ENCODE peak calls at places on chromosomes 2 and 18, in four cellular contexts. One of them, this sample, is unnamed.
A peak's percentile ranks its signal among the peaks of the same experiment; 100 is the strongest.

GRCh38 chr2:17594533-17595391 is 54.3 kb downstream of the VSNL1 start:
- DNase-seq in left ventricle myocardium inferior: no peak
- DNase-seq in A172: no peak
- DNase-seq in LoVo: no peak
- DNase-seq in this sample: no peak

GRCh38 chr2:29817846-29818680 is 103.3 kb downstream of the ALK start:
- DNase-seq in left ventricle myocardium inferior: no peak
- DNase-seq in LoVo: no peak
- DNase-seq in A172: no peak
- DNase-seq in this sample: no peak

GRCh38 chr2:209566250-209566649 is 142.4 kb downstream of the MAP2 start:
- DNase-seq in left ventricle myocardium inferior: no peak
- DNase-seq in LoVo: no peak
- DNase-seq in A172: no peak
- DNase-seq in this sample: no peak

GRCh38 chr2:133992454-133992853 is 261.4 kb upstream of the MGAT5 start:
- DNase-seq in LoVo: no peak
- DNase-seq in A172: no peak
- DNase-seq in left ventricle myocardium inferior: no peak
- DNase-seq in this sample: no peak

GRCh38 chr18:65725421-65726050 is 25.3 kb upstream of the CDH7 start:
- DNase-seq in LoVo: peak; percentile 50
- DNase-seq in A172: peak; percentile 1
- DNase-seq in left ventricle myocardium inferior: no peak
- DNase-seq in this sample: peak; percentile 13

GRCh38 chr2:173962583-173963110 is 2.5 kb downstream of the SP3 start:
- DNase-seq in A172: no peak
- DNase-seq in LoVo: no peak
- DNase-seq in left ventricle myocardium inferior: no peak
- DNase-seq in this sample: no peak

GRCh38 chr2:190582761-190583506 is 48.4 kb upstream of the NEMP2 start:
- DNase-seq in left ventricle myocardium inferior: no peak
- DNase-seq in A172: no peak
- DNase-seq in LoVo: no peak
- DNase-seq in this sample: no peak

GRCh38 chr2:37670378-37671012 is 947 bp downstream of the CDC42EP3 start:
- DNase-seq in left ventricle myocardium inferior: no peak
- DNase-seq in LoVo: no peak
- DNase-seq in A172: no peak
- DNase-seq in this sample: no peak

GRCh38 chr2:197079832-197080555 is 153.5 kb upstream of the PGAP1 start:
- DNase-seq in left ventricle myocardium inferior: peak; percentile 36
- DNase-seq in LoVo: peak; percentile 42
- DNase-seq in A172: peak; percentile 71
- DNase-seq in this sample: no peak

GRCh38 chr18:23194150-23194968 is 59.1 kb downstream of the CABLES1 start:
- DNase-seq in A172: no peak
- DNase-seq in LoVo: no peak
- DNase-seq in left ventricle myocardium inferior: no peak
- DNase-seq in this sample: no peak

GRCh38 chr2:61268249-61268648 is 106.3 kb downstream of the C2orf74 start:
- DNase-seq in A172: no peak
- DNase-seq in left ventricle myocardium inferior: no peak
- DNase-seq in LoVo: no peak
- DNase-seq in this sample: no peak